ENCODE peak calls at places on chromosome 4, in nine cellular contexts. D, C, R, G, U, N, X, V and B are unnamed samples.

GRCh38 chr4:78165758-78166157 is 108.6 kb downstream of the FRAS1 start:
- DNase-seq in D (no peak), C (no peak), R (no peak), G (no peak), U (no peak), N (no peak), X (no peak), V (no peak), B (no peak)

GRCh38 chr4:77804471-77804870 is 14.7 kb downstream of the CNOT6L start:
- DNase-seq in D (no peak), C (no peak), R (no peak), G (no peak), U (no peak), N (no peak), X (no peak), V (no peak), B (no peak)

GRCh38 chr4:155809835-155810234 is 51.0 kb downstream of the GUCY1B1 start:
- DNase-seq in D (no peak), C (peak; percentile 7), R (no peak), G (peak; percentile 24), U (peak; percentile 93), N (peak; percentile 91), X (peak; percentile 82), V (peak; percentile 85), B (peak; percentile 58)

GRCh38 chr4:18722748-18723191 is 701.2 kb upstream of the LCORL start:
- DNase-seq in D (no peak), C (no peak), R (no peak), G (no peak), U (no peak), N (no peak), X (no peak), V (no peak), B (no peak)

GRCh38 chr4:156778606-156779005 is 193.0 kb downstream of the PDGFC start:
- DNase-seq in D (no peak), C (no peak), R (no peak), G (no peak), U (no peak), N (no peak), X (no peak), V (no peak), B (no peak)

GRCh38 chr4:41192136-41192535 is 22.2 kb downstream of the APBB2 start:
- DNase-seq in D (no peak), C (no peak), R (no peak), G (no peak), U (no peak), N (no peak), X (no peak), V (no peak), B (no peak)

GRCh38 chr4:173538148-173538902 is 8.3 kb upstream of the HAND2 start:
- DNase-seq in D (no peak), C (peak; percentile 56), R (peak; percentile 68), G (no peak), U (no peak), N (peak; percentile 58), X (no peak), V (no peak), B (peak; percentile 28)

GRCh38 chr4:13495753-13496152 is 11.6 kb upstream of the RAB28 start:
- DNase-seq in D (no peak), C (no peak), R (no peak), G (no peak), U (no peak), N (no peak), X (no peak), V (no peak), B (no peak)

GRCh38 chr4:150321113-150321512 is 242.9 kb downstream of the DCLK2 start:
- DNase-seq in D (no peak), C (no peak), R (no peak), G (no peak), U (no peak), N (peak; percentile 21), X (no peak), V (no peak), B (no peak)

GRCh38 chr4:14168919-14169318 is 541.4 kb upstream of the BOD1L1 start:
- DNase-seq in D (no peak), C (no peak), R (no peak), G (peak; percentile 5), U (peak; percentile 60), N (no peak), X (peak; percentile 59), V (peak; percentile 85), B (no peak)

GRCh38 chr4:130563185-130563890 is 1467.4 kb downstream of the C4orf33 start:
- DNase-seq in D (no peak), C (no peak), R (peak; percentile 58), G (no peak), U (no peak), N (peak; percentile 87), X (peak; percentile 53), V (peak; percentile 72), B (no peak)

GRCh38 chr4:55303818-55304217 is 42.2 kb upstream of the SRD5A3 start:
- DNase-seq in D (no peak), C (no peak), R (no peak), G (no peak), U (no peak), N (no peak), X (peak; percentile 37), V (no peak), B (no peak)

GRCh38 chr4:40719008-40719623 is 30.6 kb upstream of the NSUN7 start:
- DNase-seq in D (no peak), C (peak; percentile 63), R (no peak), G (peak; percentile 21), U (peak; percentile 88), N (peak; percentile 71), X (peak; percentile 47), V (peak; percentile 64), B (peak; percentile 66)

GRCh38 chr4:169133932-169134331 is 123.9 kb upstream of the CBR4 start:
- DNase-seq in D (no peak), C (no peak), R (no peak), G (no peak), U (no peak), N (no peak), X (no peak), V (no peak), B (no peak)

GRCh38 chr4:110073045-110073845 is 125.2 kb downstream of the ELOVL6 start:
- DNase-seq in D (no peak), C (no peak), R (no peak), G (no peak), U (no peak), N (no peak), X (no peak), V (no peak), B (no peak)

GRCh38 chr4:54897590-54897989 is 227.8 kb downstream of the KDR start:
- DNase-seq in D (no peak), C (no peak), R (no peak), G (no peak), U (no peak), N (no peak), X (no peak), V (no peak), B (no peak)

GRCh38 chr4:150094676-150095075 is 16.4 kb downstream of the DCLK2 start:
- DNase-seq in D (no peak), C (no peak), R (no peak), G (no peak), U (no peak), N (no peak), X (no peak), V (no peak), B (no peak)

GRCh38 chr4:10730019-10730418 is 45.5 kb upstream of the CLNK start:
- DNase-seq in D (no peak), C (no peak), R (no peak), G (peak; percentile 39), U (peak; percentile 63), N (no peak), X (no peak), V (no peak), B (no peak)

GRCh38 chr4:188452097-188452496 is 312.9 kb downstream of the TRIML1 start:
- DNase-seq in D (no peak), C (no peak), R (no peak), G (no peak), U (no peak), N (peak; percentile 61), X (no peak), V (no peak), B (no peak)

GRCh38 chr4:165784672-165785071 is 88.4 kb upstream of the TLL1 start:
- DNase-seq in D (no peak), C (no peak), R (no peak), G (no peak), U (no peak), N (no peak), X (no peak), V (no peak), B (no peak)

GRCh38 chr4:155675709-155676429 is 9.2 kb downstream of the GUCY1A1 start:
- DNase-seq in D (no peak), C (no peak), R (no peak), G (no peak), U (peak; percentile 50), N (no peak), X (no peak), V (no peak), B (peak; percentile 41)

GRCh38 chr4:7987148-7987989 is 47.7 kb upstream of the AFAP1 start:
- DNase-seq in D (no peak), C (peak; percentile 55), R (peak; percentile 77), G (peak; percentile 83), U (peak; percentile 82), N (peak; percentile 93), X (peak; percentile 56), V (peak; percentile 64), B (peak; percentile 85)

GRCh38 chr4:158895797-158896442 is 127.1 kb downstream of the FNIP2 start:
- DNase-seq in D (no peak), C (no peak), R (no peak), G (no peak), U (no peak), N (peak; percentile 61), X (no peak), V (peak; percentile 10), B (no peak)

GRCh38 chr4:128228778-128229457 is 58.7 kb downstream of the PGRMC2 start:
- DNase-seq in D (no peak), C (no peak), R (no peak), G (no peak), U (no peak), N (no peak), X (no peak), V (no peak), B (no peak)

GRCh38 chr4:1863297-1864033 is 7.5 kb upstream of the LETM1 start:
- DNase-seq in D (no peak), C (no peak), R (no peak), G (no peak), U (no peak), N (no peak), X (no peak), V (no peak), B (no peak)

GRCh38 chr4:184846531-184846930 is 20.8 kb upstream of the ACSL1 start:
- DNase-seq in D (no peak), C (no peak), R (no peak), G (no peak), U (no peak), N (no peak), X (no peak), V (no peak), B (no peak)

GRCh38 chr4:165864228-165864627 is 8.8 kb upstream of the TLL1 start:
- DNase-seq in D (no peak), C (no peak), R (no peak), G (no peak), U (no peak), N (no peak), X (no peak), V (no peak), B (no peak)

GRCh38 chr4:162241857-162242256 is 78.1 kb upstream of the FSTL5 start:
- DNase-seq in D (no peak), C (no peak), R (no peak), G (no peak), U (no peak), N (no peak), X (no peak), V (no peak), B (no peak)

GRCh38 chr4:8168232-8168631 is 9.6 kb upstream of the ABLIM2 start:
- DNase-seq in D (no peak), C (no peak), R (no peak), G (no peak), U (no peak), N (no peak), X (no peak), V (no peak), B (no peak)

GRCh38 chr4:39616651-39617050 is 22.0 kb downstream of the SMIM14 start:
- DNase-seq in D (no peak), C (no peak), R (no peak), G (no peak), U (no peak), N (no peak), X (no peak), V (peak; percentile 37), B (no peak)

GRCh38 chr4:139311909-139312308 is 9.6 kb upstream of the NDUFC1 start:
- DNase-seq in D (no peak), C (no peak), R (no peak), G (no peak), U (no peak), N (no peak), X (no peak), V (no peak), B (no peak)